ENCODE peak calls at places on chromosomes 7 and 10, in four cellular contexts. One of them, this sample, is unnamed.

GRCh38 chr10:27723436-27723835 is 22.2 kb downstream of the MKX start:
- DNase-seq in GM03348: peak
- DNase-seq in AG09309: peak
- DNase-seq in GM06990: no peak
- DNase-seq in this sample: no peak

GRCh38 chr10:52532650-52533290 is 218.7 kb downstream of the DKK1 start:
- DNase-seq in GM06990: no peak
- DNase-seq in GM03348: no peak
- DNase-seq in AG09309: no peak
- DNase-seq in this sample: no peak

GRCh38 chr7:70317356-70317755 is 719.1 kb downstream of the AUTS2 start:
- DNase-seq in GM06990: no peak
- DNase-seq in AG09309: no peak
- DNase-seq in GM03348: peak
- DNase-seq in this sample: no peak

GRCh38 chr10:36182059-36182654 is 540.1 kb upstream of the FZD8 start:
- DNase-seq in GM06990: no peak
- DNase-seq in GM03348: no peak
- DNase-seq in AG09309: no peak
- DNase-seq in this sample: no peak

GRCh38 chr10:1114355-1115261 is 58.4 kb downstream of the WDR37 start:
- DNase-seq in GM06990: no peak
- DNase-seq in AG09309: no peak
- DNase-seq in GM03348: no peak
- DNase-seq in this sample: no peak

GRCh38 chr10:130453036-130453720 is 317.0 kb downstream of the GLRX3 start:
- DNase-seq in AG09309: no peak
- DNase-seq in GM03348: no peak
- DNase-seq in GM06990: no peak
- DNase-seq in this sample: no peak

GRCh38 chr10:132377326-132377725 is 19.7 kb upstream of the PWWP2B start:
- DNase-seq in GM03348: no peak
- DNase-seq in GM06990: no peak
- DNase-seq in AG09309: no peak
- DNase-seq in this sample: no peak

GRCh38 chr7:120554960-120555571 is 282.1 kb downstream of the KCND2 start:
- DNase-seq in GM03348: peak
- DNase-seq in AG09309: no peak
- DNase-seq in GM06990: no peak
- DNase-seq in this sample: peak

GRCh38 chr7:50782376-50783208 is at the start of gene GRB10:
- DNase-seq in AG09309: no peak
- DNase-seq in GM03348: peak
- DNase-seq in GM06990: no peak
- DNase-seq in this sample: no peak